ENCODE peak calls at places on chromosomes 1 and 21, in seven cellular contexts. One of them, this sample, is unnamed.

GRCh38 chr1:94095744-94096469 is 25.0 kb downstream of the ABCA4 start:
- DNase-seq in T-helper 2 cell: no peak
- DNase-seq in ecto neural progenitor cell: no peak
- DNase-seq in tibial artery: peak
- DNase-seq in activated gamma-delta T cell treated with anti-CD3 and anti-CD28 coated beads, Interleukin-2, amount 50 U/mL, for 16 hours: no peak
- DNase-seq in HT1080: no peak
- DNase-seq in BJ: no peak
- DNase-seq in this sample: no peak

GRCh38 chr1:170521818-170522217 is 10.1 kb upstream of the GORAB start:
- DNase-seq in ecto neural progenitor cell: no peak
- DNase-seq in BJ: no peak
- DNase-seq in tibial artery: no peak
- DNase-seq in T-helper 2 cell: no peak
- DNase-seq in activated gamma-delta T cell treated with anti-CD3 and anti-CD28 coated beads, Interleukin-2, amount 50 U/mL, for 16 hours: no peak
- DNase-seq in HT1080: no peak
- DNase-seq in this sample: no peak

GRCh38 chr1:24905355-24905978 is 24.6 kb downstream of the RUNX3 start:
- DNase-seq in HT1080: no peak
- DNase-seq in BJ: no peak
- DNase-seq in ecto neural progenitor cell: no peak
- DNase-seq in tibial artery: peak
- DNase-seq in T-helper 2 cell: no peak
- DNase-seq in activated gamma-delta T cell treated with anti-CD3 and anti-CD28 coated beads, Interleukin-2, amount 50 U/mL, for 16 hours: no peak
- DNase-seq in this sample: no peak

GRCh38 chr1:212515329-212515760 is 82.6 kb downstream of the NENF start:
- DNase-seq in tibial artery: no peak
- DNase-seq in HT1080: no peak
- DNase-seq in activated gamma-delta T cell treated with anti-CD3 and anti-CD28 coated beads, Interleukin-2, amount 50 U/mL, for 16 hours: no peak
- DNase-seq in ecto neural progenitor cell: peak
- DNase-seq in T-helper 2 cell: no peak
- DNase-seq in BJ: no peak
- DNase-seq in this sample: no peak

GRCh38 chr1:224497714-224498573 is 63.3 kb upstream of the WDR26 start:
- DNase-seq in ecto neural progenitor cell: no peak
- DNase-seq in BJ: peak
- DNase-seq in HT1080: peak
- DNase-seq in activated gamma-delta T cell treated with anti-CD3 and anti-CD28 coated beads, Interleukin-2, amount 50 U/mL, for 16 hours: peak
- DNase-seq in tibial artery: peak
- DNase-seq in T-helper 2 cell: no peak
- DNase-seq in this sample: peak

GRCh38 chr21:21028275-21028814 is 30.1 kb downstream of the NCAM2 start:
- DNase-seq in HT1080: no peak
- DNase-seq in ecto neural progenitor cell: no peak
- DNase-seq in tibial artery: no peak
- DNase-seq in T-helper 2 cell: no peak
- DNase-seq in activated gamma-delta T cell treated with anti-CD3 and anti-CD28 coated beads, Interleukin-2, amount 50 U/mL, for 16 hours: no peak
- DNase-seq in BJ: no peak
- DNase-seq in this sample: no peak

GRCh38 chr1:182699673-182700350 is 15.4 kb upstream of the RGS8 start:
- DNase-seq in BJ: no peak
- DNase-seq in T-helper 2 cell: no peak
- DNase-seq in ecto neural progenitor cell: peak
- DNase-seq in activated gamma-delta T cell treated with anti-CD3 and anti-CD28 coated beads, Interleukin-2, amount 50 U/mL, for 16 hours: no peak
- DNase-seq in HT1080: no peak
- DNase-seq in tibial artery: peak
- DNase-seq in this sample: no peak

GRCh38 chr1:84298688-84299535 is 2.6 kb upstream of the SAMD13 start:
- DNase-seq in activated gamma-delta T cell treated with anti-CD3 and anti-CD28 coated beads, Interleukin-2, amount 50 U/mL, for 16 hours: no peak
- DNase-seq in tibial artery: peak
- DNase-seq in BJ: no peak
- DNase-seq in ecto neural progenitor cell: peak
- DNase-seq in HT1080: peak
- DNase-seq in T-helper 2 cell: no peak
- DNase-seq in this sample: no peak

GRCh38 chr1:59025898-59026426 is 242.1 kb upstream of the JUN start:
- DNase-seq in activated gamma-delta T cell treated with anti-CD3 and anti-CD28 coated beads, Interleukin-2, amount 50 U/mL, for 16 hours: no peak
- DNase-seq in tibial artery: no peak
- DNase-seq in ecto neural progenitor cell: no peak
- DNase-seq in BJ: peak
- DNase-seq in T-helper 2 cell: no peak
- DNase-seq in HT1080: no peak
- DNase-seq in this sample: no peak

GRCh38 chr1:24186993-24187790 is at the start of gene IFNLR1:
- DNase-seq in BJ: no peak
- DNase-seq in tibial artery: no peak
- DNase-seq in activated gamma-delta T cell treated with anti-CD3 and anti-CD28 coated beads, Interleukin-2, amount 50 U/mL, for 16 hours: peak
- DNase-seq in ecto neural progenitor cell: peak
- DNase-seq in T-helper 2 cell: peak
- DNase-seq in HT1080: no peak
- DNase-seq in this sample: peak

GRCh38 chr1:65343286-65343685 is 33.9 kb downstream of the DNAJC6 start:
- DNase-seq in tibial artery: no peak
- DNase-seq in activated gamma-delta T cell treated with anti-CD3 and anti-CD28 coated beads, Interleukin-2, amount 50 U/mL, for 16 hours: no peak
- DNase-seq in ecto neural progenitor cell: no peak
- DNase-seq in T-helper 2 cell: no peak
- DNase-seq in HT1080: peak
- DNase-seq in BJ: no peak
- DNase-seq in this sample: no peak

GRCh38 chr1:65247419-65248359 is 61.7 kb upstream of the DNAJC6 start:
- DNase-seq in ecto neural progenitor cell: no peak
- DNase-seq in BJ: peak
- DNase-seq in T-helper 2 cell: no peak
- DNase-seq in tibial artery: no peak
- DNase-seq in HT1080: peak
- DNase-seq in activated gamma-delta T cell treated with anti-CD3 and anti-CD28 coated beads, Interleukin-2, amount 50 U/mL, for 16 hours: no peak
- DNase-seq in this sample: no peak

GRCh38 chr1:177495878-177496277 is 325.1 kb downstream of the BRINP2 start:
- DNase-seq in T-helper 2 cell: no peak
- DNase-seq in tibial artery: no peak
- DNase-seq in HT1080: no peak
- DNase-seq in ecto neural progenitor cell: no peak
- DNase-seq in activated gamma-delta T cell treated with anti-CD3 and anti-CD28 coated beads, Interleukin-2, amount 50 U/mL, for 16 hours: no peak
- DNase-seq in BJ: no peak
- DNase-seq in this sample: no peak

GRCh38 chr1:221715321-221716169 is 26.3 kb downstream of the DUSP10 start:
- DNase-seq in ecto neural progenitor cell: peak
- DNase-seq in T-helper 2 cell: no peak
- DNase-seq in BJ: no peak
- DNase-seq in HT1080: no peak
- DNase-seq in tibial artery: no peak
- DNase-seq in activated gamma-delta T cell treated with anti-CD3 and anti-CD28 coated beads, Interleukin-2, amount 50 U/mL, for 16 hours: no peak
- DNase-seq in this sample: no peak

GRCh38 chr1:109241344-109241743 is 8.0 kb upstream of the CELSR2 start:
- DNase-seq in BJ: no peak
- DNase-seq in T-helper 2 cell: no peak
- DNase-seq in activated gamma-delta T cell treated with anti-CD3 and anti-CD28 coated beads, Interleukin-2, amount 50 U/mL, for 16 hours: no peak
- DNase-seq in tibial artery: no peak
- DNase-seq in HT1080: no peak
- DNase-seq in ecto neural progenitor cell: no peak
- DNase-seq in this sample: no peak

GRCh38 chr1:226302731-226303130 is 6.2 kb downstream of the LIN9 start:
- DNase-seq in BJ: no peak
- DNase-seq in T-helper 2 cell: no peak
- DNase-seq in tibial artery: no peak
- DNase-seq in HT1080: no peak
- DNase-seq in ecto neural progenitor cell: no peak
- DNase-seq in activated gamma-delta T cell treated with anti-CD3 and anti-CD28 coated beads, Interleukin-2, amount 50 U/mL, for 16 hours: no peak
- DNase-seq in this sample: no peak

GRCh38 chr1:38486115-38486514 is 373.5 kb downstream of the RRAGC start:
- DNase-seq in HT1080: no peak
- DNase-seq in activated gamma-delta T cell treated with anti-CD3 and anti-CD28 coated beads, Interleukin-2, amount 50 U/mL, for 16 hours: no peak
- DNase-seq in tibial artery: no peak
- DNase-seq in BJ: no peak
- DNase-seq in T-helper 2 cell: no peak
- DNase-seq in ecto neural progenitor cell: peak
- DNase-seq in this sample: no peak

GRCh38 chr1:87197156-87197555 is 131.5 kb upstream of the LMO4 start:
- DNase-seq in BJ: no peak
- DNase-seq in tibial artery: no peak
- DNase-seq in HT1080: peak
- DNase-seq in ecto neural progenitor cell: no peak
- DNase-seq in activated gamma-delta T cell treated with anti-CD3 and anti-CD28 coated beads, Interleukin-2, amount 50 U/mL, for 16 hours: no peak
- DNase-seq in T-helper 2 cell: no peak
- DNase-seq in this sample: no peak

GRCh38 chr1:216119600-216119999 is 303.6 kb downstream of the USH2A start:
- DNase-seq in T-helper 2 cell: no peak
- DNase-seq in activated gamma-delta T cell treated with anti-CD3 and anti-CD28 coated beads, Interleukin-2, amount 50 U/mL, for 16 hours: no peak
- DNase-seq in ecto neural progenitor cell: no peak
- DNase-seq in HT1080: peak
- DNase-seq in BJ: no peak
- DNase-seq in tibial artery: no peak
- DNase-seq in this sample: no peak

GRCh38 chr1:205929812-205930577 is 13.3 kb downstream of the SLC26A9 start:
- DNase-seq in T-helper 2 cell: no peak
- DNase-seq in ecto neural progenitor cell: no peak
- DNase-seq in tibial artery: no peak
- DNase-seq in HT1080: no peak
- DNase-seq in BJ: no peak
- DNase-seq in activated gamma-delta T cell treated with anti-CD3 and anti-CD28 coated beads, Interleukin-2, amount 50 U/mL, for 16 hours: no peak
- DNase-seq in this sample: no peak

GRCh38 chr1:212141404-212141803 is 105.9 kb downstream of the DTL start:
- DNase-seq in activated gamma-delta T cell treated with anti-CD3 and anti-CD28 coated beads, Interleukin-2, amount 50 U/mL, for 16 hours: no peak
- DNase-seq in T-helper 2 cell: no peak
- DNase-seq in tibial artery: no peak
- DNase-seq in HT1080: no peak
- DNase-seq in ecto neural progenitor cell: no peak
- DNase-seq in BJ: no peak
- DNase-seq in this sample: no peak

GRCh38 chr1:57353589-57353988 is 70.3 kb downstream of the DAB1 start:
- DNase-seq in BJ: peak
- DNase-seq in tibial artery: no peak
- DNase-seq in activated gamma-delta T cell treated with anti-CD3 and anti-CD28 coated beads, Interleukin-2, amount 50 U/mL, for 16 hours: no peak
- DNase-seq in ecto neural progenitor cell: no peak
- DNase-seq in T-helper 2 cell: no peak
- DNase-seq in HT1080: no peak
- DNase-seq in this sample: no peak

GRCh38 chr1:68329096-68329835 is 96.9 kb upstream of the WLS start:
- DNase-seq in HT1080: no peak
- DNase-seq in BJ: no peak
- DNase-seq in T-helper 2 cell: no peak
- DNase-seq in activated gamma-delta T cell treated with anti-CD3 and anti-CD28 coated beads, Interleukin-2, amount 50 U/mL, for 16 hours: no peak
- DNase-seq in tibial artery: no peak
- DNase-seq in ecto neural progenitor cell: no peak
- DNase-seq in this sample: no peak

This sample was measured in stimulated activated CD8-positive, alpha-beta memory T cell treated with anti-CD3 and anti-CD28 coated beads, Interleukin-7, amount 100 ng/mL, for 4 hours.